ENCODE peak calls at places on chromosomes 4 and X, in eight cellular contexts. S, K, L, M, D, F, A and U are unnamed samples.

GRCh38 chr4:3402409-3403103 is 39.2 kb upstream of the HGFAC start:
- DNase-seq in S (peak; percentile 53), K (no peak), L (no peak), M (no peak), D (no peak), F (no peak), A (peak; percentile 47), U (no peak)

GRCh38 chr4:169604131-169604900 is 8.1 kb downstream of the NEK1 start:
- DNase-seq in S (peak; percentile 77), K (no peak), L (no peak), M (no peak), D (no peak), F (peak; percentile 2), A (peak; percentile 85), U (no peak)

GRCh38 chr4:150342945-150343344 is 239.0 kb upstream of the MAB21L2 start:
- DNase-seq in S (no peak), K (no peak), L (peak; percentile 40), M (no peak), D (no peak), F (no peak), A (no peak), U (peak; percentile 57)

GRCh38 chrX:74534569-74535038 is 79.8 kb downstream of the RLIM start:
- DNase-seq in S (peak; percentile 84), K (no peak), L (no peak), M (no peak), D (no peak), F (no peak), A (peak; percentile 36), U (no peak)

GRCh38 chr4:85028910-85029309 is 62.4 kb upstream of the WDFY3 start:
- DNase-seq in S (peak; percentile 83), K (no peak), L (no peak), M (no peak), D (no peak), F (peak; percentile 30), A (peak; percentile 94), U (no peak)

GRCh38 chrX:13427441-13428054 is 107.7 kb upstream of the ATXN3L start:
- DNase-seq in S (no peak), K (no peak), L (no peak), M (no peak), D (no peak), F (no peak), A (no peak), U (no peak)

GRCh38 chr4:15958562-15958961 is 4.4 kb downstream of the FGFBP2 start:
- DNase-seq in S (no peak), K (no peak), L (no peak), M (no peak), D (no peak), F (no peak), A (no peak), U (no peak)

GRCh38 chr4:25703731-25704388 is 48.2 kb downstream of the SLC34A2 start:
- DNase-seq in S (peak; percentile 23), K (no peak), L (no peak), M (no peak), D (no peak), F (no peak), A (peak; percentile 23), U (no peak)

GRCh38 chrX:107776649-107777535 is 641 bp upstream of the NCBP2L start:
- DNase-seq in S (peak; percentile 76), K (no peak), L (peak; percentile 85), M (peak; percentile 53), D (peak; percentile 29), F (peak; percentile 92), A (peak; percentile 91), U (peak; percentile 80)

GRCh38 chr4:37667197-37668100 is 18.7 kb downstream of the RELL1 start:
- DNase-seq in S (no peak), K (no peak), L (no peak), M (no peak), D (no peak), F (no peak), A (peak; percentile 29), U (no peak)

GRCh38 chr4:5079581-5079980 is 28.3 kb downstream of the STK32B start:
- DNase-seq in S (peak; percentile 45), K (no peak), L (no peak), M (no peak), D (no peak), F (no peak), A (peak; percentile 5), U (no peak)

GRCh38 chr4:110735691-110736090 is 112.8 kb upstream of the PITX2 start:
- DNase-seq in S (no peak), K (no peak), L (no peak), M (no peak), D (no peak), F (no peak), A (no peak), U (no peak)

GRCh38 chrX:116462843-116463242 is at the start of gene CT83:
- DNase-seq in S (peak; percentile 1), K (no peak), L (no peak), M (no peak), D (no peak), F (no peak), A (no peak), U (no peak)

GRCh38 chr4:47835489-47835888 is 2.4 kb downstream of the CORIN start:
- DNase-seq in S (peak; percentile 19), K (no peak), L (no peak), M (no peak), D (no peak), F (no peak), A (no peak), U (no peak)

GRCh38 chr4:52566136-52567031 is 92.7 kb downstream of the USP46 start:
- DNase-seq in S (peak; percentile 21), K (no peak), L (no peak), M (no peak), D (no peak), F (no peak), A (peak; percentile 73), U (no peak)

GRCh38 chrX:1468250-1468772 is 15.6 kb upstream of the ASMTL start:
- DNase-seq in S (peak; percentile 94), K (no peak), L (no peak), M (peak; percentile 62), D (no peak), F (no peak), A (peak; percentile 27), U (no peak)